ENCODE peak calls at places on chromosomes 2 and 18, in seven cellular contexts. A is CD8-positive, alpha-beta memory T cell; W is kidney; D is HCT116; H is tibial nerve; I is uterus; O is thoracic aorta. N is an unnamed sample.

GRCh38 chr18:13620818-13621445 is 105.4 kb downstream of the FAM210A start:
- DNase-seq in A (no peak), W (no peak), D (no peak), H (no peak), I (no peak), O (no peak), N (no peak)

GRCh38 chr2:238138331-238139102 is at the start of gene KLHL30:
- DNase-seq in A (no peak), W (no peak), D (no peak), H (no peak), I (no peak), O (peak; percentile 60), N (no peak)

GRCh38 chr18:47100214-47100831 is 50.0 kb downstream of the HDHD2 start:
- DNase-seq in A (peak; percentile 43), W (no peak), D (peak; percentile 39), H (peak; percentile 31), I (peak; percentile 37), O (no peak), N (peak; percentile 41)

GRCh38 chr2:222499226-222499625 is 74.9 kb downstream of the SGPP2 start:
- DNase-seq in A (no peak), W (no peak), D (no peak), H (no peak), I (no peak), O (no peak), N (no peak)

GRCh38 chr2:149928026-149928425 is 340.5 kb upstream of the MMADHC start:
- DNase-seq in A (no peak), W (no peak), D (no peak), H (no peak), I (no peak), O (no peak), N (no peak)

GRCh38 chr2:79131687-79132086 is 11.4 kb downstream of the REG1A start:
- DNase-seq in A (no peak), W (no peak), D (no peak), H (no peak), I (no peak), O (no peak), N (no peak)

GRCh38 chr18:58400337-58400885 is 228.5 kb downstream of the ALPK2 start:
- DNase-seq in A (no peak), W (no peak), D (no peak), H (no peak), I (no peak), O (no peak), N (no peak)

GRCh38 chr2:54845514-54845913 is 122.1 kb downstream of the EML6 start:
- DNase-seq in A (no peak), W (no peak), D (no peak), H (no peak), I (no peak), O (no peak), N (no peak)

GRCh38 chr2:182302174-182302573 is 124.7 kb downstream of the PDE1A start:
- DNase-seq in A (no peak), W (no peak), D (no peak), H (no peak), I (no peak), O (no peak), N (no peak)

GRCh38 chr2:33215299-33215698 is 261.1 kb upstream of the RASGRP3 start:
- DNase-seq in A (no peak), W (peak; percentile 56), D (no peak), H (peak; percentile 50), I (no peak), O (no peak), N (no peak)

GRCh38 chr2:95234286-95234785 is 27.0 kb downstream of the ZNF892 start:
- DNase-seq in A (no peak), W (no peak), D (no peak), H (no peak), I (no peak), O (no peak), N (no peak)

GRCh38 chr2:152513681-152514080 is 178.7 kb downstream of the FMNL2 start:
- DNase-seq in A (no peak), W (no peak), D (peak; percentile 22), H (no peak), I (no peak), O (no peak), N (no peak)

GRCh38 chr2:46034535-46034934 is 262.7 kb upstream of the EPAS1 start:
- DNase-seq in A (no peak), W (peak; percentile 82), D (no peak), H (no peak), I (no peak), O (no peak), N (no peak)

GRCh38 chr2:65661980-65662653 is 229.7 kb upstream of the SPRED2 start:
- DNase-seq in A (no peak), W (no peak), D (no peak), H (no peak), I (peak; percentile 27), O (no peak), N (no peak)

GRCh38 chr2:104702451-104702850 is 151.5 kb upstream of the POU3F3 start:
- DNase-seq in A (no peak), W (no peak), D (no peak), H (no peak), I (no peak), O (no peak), N (no peak)
- H3K4me1 ChIP-seq in A (no peaks in the 10 kb centered on the region), W (no peaks in the 10 kb centered on the region), D (no peaks in the 10 kb centered on the region), H (no peaks in the 10 kb centered on the region), I (no peaks in the 10 kb centered on the region), O (no peaks in the 10 kb centered on the region), N (no peaks in the 10 kb centered on the region)

DNA sequence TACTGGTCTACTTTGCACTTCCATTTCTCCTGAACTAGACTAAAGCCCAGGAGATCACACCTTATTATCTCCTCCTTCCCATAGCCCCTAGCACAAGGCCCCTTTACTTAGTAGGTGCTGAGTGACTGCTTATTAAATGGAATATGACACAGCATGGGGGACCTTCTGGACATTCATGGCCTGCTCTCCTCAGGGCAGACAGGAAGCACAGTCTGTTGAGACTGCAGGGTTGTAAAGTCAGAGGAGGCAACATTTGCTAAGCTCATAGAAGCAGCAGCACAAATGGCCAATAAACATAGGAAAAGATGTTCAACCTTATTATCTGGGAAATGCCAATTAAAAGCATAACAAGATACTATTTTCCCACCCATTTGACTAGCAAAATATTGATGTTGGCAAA is 75.3 kb downstream of the DNMT3A start:
- DNase-seq in A (no peak), W (no peak), D (no peak), H (no peak), I (no peak), O (no peak), N (no peak)
- H3K9me3 ChIP-seq in A (no peaks in the 10 kb centered on the region), W (no peaks in the 10 kb centered on the region), D (no peaks in the 10 kb centered on the region), H (no peaks in the 10 kb centered on the region), I (no peaks in the 10 kb centered on the region), O (no peaks in the 10 kb centered on the region), N (no peaks in the 10 kb centered on the region)

GRCh38 chr2:47087051-47087450 is 68.1 kb downstream of the STPG4 start:
- DNase-seq in A (no peak), W (no peak), D (no peak), H (no peak), I (no peak), O (no peak), N (no peak)
- H3K4me1 ChIP-seq in A (no peaks in the 10 kb centered on the region), W (no peaks in the 10 kb centered on the region), D (peaks cover 25% of the 10 kb centered on the region), H (peaks cover 4% of the 10 kb centered on the region), I (peaks cover 13% of the 10 kb centered on the region), O (peaks cover 18% of the 10 kb centered on the region), N (no peaks in the 10 kb centered on the region)

DNA sequence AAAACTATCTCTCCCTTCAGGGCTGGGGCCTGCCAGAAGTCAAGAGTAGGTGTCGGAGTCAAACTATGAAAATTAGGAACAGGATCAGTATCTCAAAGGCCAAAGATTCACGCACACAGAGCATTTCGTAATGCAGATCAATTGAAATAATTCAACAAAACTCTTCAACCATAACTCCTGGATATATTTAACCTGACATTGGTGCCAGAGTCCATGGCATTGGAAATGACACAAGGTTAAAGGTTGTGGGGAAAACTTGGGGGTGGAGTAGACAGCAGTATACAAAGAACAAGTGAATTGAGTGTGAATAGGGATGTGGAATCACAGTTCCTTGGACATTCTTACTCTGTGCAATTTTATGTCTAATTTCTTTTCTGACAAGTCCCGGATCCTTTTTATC is 788.0 kb upstream of the GYPC start:
- DNase-seq in A (no peak), W (no peak), D (no peak), H (no peak), I (no peak), O (no peak), N (no peak)
- H3K9me3 ChIP-seq in A (no peaks in the 10 kb centered on the region), W (no peaks in the 10 kb centered on the region), D (peaks cover 10% of the 10 kb centered on the region), H (no peaks in the 10 kb centered on the region), I (no peaks in the 10 kb centered on the region), O (no peaks in the 10 kb centered on the region), N (no peaks in the 10 kb centered on the region)

GRCh38 chr2:110865188-110865587 is 132.8 kb downstream of the ACOXL start:
- DNase-seq in A (no peak), W (no peak), D (no peak), H (no peak), I (no peak), O (no peak), N (no peak)
- H3K4me1 ChIP-seq in A (peaks cover 20% of the 10 kb centered on the region), W (no peaks in the 10 kb centered on the region), D (peaks cover 9% of the 10 kb centered on the region), H (no peaks in the 10 kb centered on the region), I (no peaks in the 10 kb centered on the region), O (no peaks in the 10 kb centered on the region), N (peaks cover 4% of the 10 kb centered on the region)

GRCh38 chr18:43904209-43904837 is 627.0 kb upstream of the SYT4 start:
- DNase-seq in A (no peak), W (no peak), D (no peak), H (no peak), I (no peak), O (no peak), N (no peak)
- H3K9me3 ChIP-seq in A (no peaks in the 10 kb centered on the region), W (no peaks in the 10 kb centered on the region), D (peaks cover 16% of the 10 kb centered on the region), H (no peaks in the 10 kb centered on the region), I (no peaks in the 10 kb centered on the region), O (no peaks in the 10 kb centered on the region), N (peaks cover 3% of the 10 kb centered on the region)

GRCh38 chr2:88599527-88599926 is 27.7 kb downstream of the EIF2AK3 start:
- DNase-seq in A (no peak), W (no peak), D (no peak), H (no peak), I (no peak), O (no peak), N (no peak)
- H3K4me1 ChIP-seq in A (peaks cover 10% of the 10 kb centered on the region), W (peaks cover 6% of the 10 kb centered on the region), D (peaks cover 20% of the 10 kb centered on the region), H (no peaks in the 10 kb centered on the region), I (no peaks in the 10 kb centered on the region), O (peaks cover 28% of the 10 kb centered on the region), N (no peaks in the 10 kb centered on the region)

N was measured in effector memory CD4-positive, alpha-beta T cell.